ENCODE peak calls at places on chromosomes 7 and 10, in six cellular contexts. R is CD8-positive, alpha-beta T cell; E is mammary epithelial cell; K is hepatocyte; A is adrenal gland; Q is left lung. U is an unnamed sample. For H3K9me3, the result is how much of the 10 kb centered on the place peaks cover.

GRCh38 chr10:108561649-108562048 is 1361.7 kb downstream of the XPNPEP1 start:
- DNase-seq in R (no peak), E (no peak), K (no peak), A (no peak), Q (no peak), U (no peak)

GRCh38 chr10:76583711-76584161 is 1053.9 kb downstream of the KCNMA1 start:
- DNase-seq in R (no peak), E (peak), K (peak), A (no peak), Q (no peak), U (peak)

GRCh38 chr7:24905996-24906770 is 73.8 kb downstream of the OSBPL3 start:
- DNase-seq in R (no peak), E (peak), K (no peak), A (no peak), Q (no peak), U (no peak)

GRCh38 chr7:21887353-21887752 is 58.3 kb downstream of the CDCA7L start:
- DNase-seq in R (no peak), E (no peak), K (no peak), A (no peak), Q (no peak), U (no peak)

GRCh38 chr7:5625938-5626337 is 155.5 kb downstream of the RNF216 start:
- DNase-seq in R (no peak), E (peak), K (peak), A (no peak), Q (no peak), U (no peak)

GRCh38 chr10:127999801-128000200 is 92.9 kb downstream of the PTPRE start:
- DNase-seq in R (no peak), E (no peak), K (no peak), A (peak), Q (no peak), U (no peak)

GRCh38 chr7:135712182-135712782 is 15.7 kb downstream of the SLC13A4 start:
- DNase-seq in R (no peak), E (no peak), K (no peak), A (no peak), Q (no peak), U (no peak)

GRCh38 chr10:125264752-125265578 is 104.6 kb upstream of the CTBP2 start:
- DNase-seq in R (no peak), E (peak), K (no peak), A (no peak), Q (no peak), U (no peak)

GRCh38 chr10:99930731-99931550 is 78.8 kb downstream of the DNMBP start:
- DNase-seq in R (no peak), E (peak), K (peak), A (no peak), Q (no peak), U (peak)

GRCh38 chr7:133354546-133355324 is 101.9 kb downstream of the EXOC4 start:
- DNase-seq in R (no peak), E (peak), K (no peak), A (no peak), Q (no peak), U (no peak)

GRCh38 chr10:113552014-113552413 is 839 bp upstream of the HABP2 start:
- DNase-seq in R (no peak), E (peak), K (no peak), A (no peak), Q (no peak), U (peak)

GRCh38 chr10:66586073-66586472 is 339.8 kb upstream of the LRRTM3 start:
- DNase-seq in R (no peak), E (peak), K (peak), A (no peak), Q (no peak), U (peak)

GRCh38 chr10:63465293-63466167 is at the start of gene JMJD1C:
- DNase-seq in R (peak), E (peak), K (peak), A (peak), Q (peak), U (peak)

GRCh38 chr10:108904163-108904878 is 1019.0 kb downstream of the XPNPEP1 start:
- DNase-seq in R (no peak), E (no peak), K (no peak), A (no peak), Q (no peak), U (no peak)

GRCh38 chr7:42097756-42098155 is 139.3 kb downstream of the GLI3 start:
- DNase-seq in R (no peak), E (peak), K (peak), A (no peak), Q (no peak), U (no peak)

GRCh38 chr10:124602121-124602561 is 140.5 kb downstream of the LHPP start:
- DNase-seq in R (no peak), E (no peak), K (no peak), A (no peak), Q (peak), U (no peak)

GRCh38 chr10:43861966-43862751 is 213.5 kb upstream of the ZNF32 start:
- DNase-seq in R (no peak), E (no peak), K (no peak), A (peak), Q (no peak), U (no peak)

GRCh38 chr7:151051108-151051507 is 2.8 kb downstream of the ASIC3 start:
- DNase-seq in R (peak), E (peak), K (peak), A (peak), Q (peak), U (peak)

GRCh38 chr7:15801565-15801964 is 115.1 kb upstream of the MEOX2 start:
- DNase-seq in R (no peak), E (no peak), K (no peak), A (no peak), Q (no peak), U (peak)

GRCh38 chr10:16867990-16868389 is 50.8 kb upstream of the RSU1 start:
- DNase-seq in R (no peak), E (no peak), K (no peak), A (no peak), Q (no peak), U (no peak)

GRCh38 chr7:118615686-118616085 is 391.2 kb downstream of the ANKRD7 start:
- DNase-seq in R (no peak), E (no peak), K (no peak), A (no peak), Q (no peak), U (no peak)

GRCh38 chr10:86648706-86649426 is 5.5 kb upstream of the OPN4 start:
- DNase-seq in R (no peak), E (peak), K (peak), A (peak), Q (no peak), U (peak)

GRCh38 chr10:112963835-112964234 is 13.8 kb downstream of the TCF7L2 start:
- DNase-seq in R (no peak), E (no peak), K (peak), A (no peak), Q (no peak), U (no peak)

GRCh38 chr7:561631-562393 is 42.2 kb upstream of the PDGFA start:
- DNase-seq in R (no peak), E (no peak), K (no peak), A (peak), Q (peak), U (peak)

GRCh38 chr7:32479574-32480200 is 10.5 kb downstream of the LSM5 start:
- DNase-seq in R (no peak), E (peak), K (peak), A (no peak), Q (no peak), U (no peak)

GRCh38 chr10:34762603-34763299 is 52.3 kb downstream of the PARD3 start:
- DNase-seq in R (no peak), E (peak), K (no peak), A (no peak), Q (no peak), U (no peak)

GRCh38 chr7:120836556-120837125 is 21.3 kb downstream of the TSPAN12 start:
- DNase-seq in R (no peak), E (no peak), K (no peak), A (no peak), Q (no peak), U (no peak)

GRCh38 chr10:129035052-129035805 is 431.8 kb upstream of the MGMT start:
- DNase-seq in R (peak), E (no peak), K (no peak), A (no peak), Q (no peak), U (no peak)

GRCh38 chr10:129005080-129005479 is 462.0 kb upstream of the MGMT start:
- DNase-seq in R (no peak), E (no peak), K (no peak), A (no peak), Q (no peak), U (no peak)

DNA sequence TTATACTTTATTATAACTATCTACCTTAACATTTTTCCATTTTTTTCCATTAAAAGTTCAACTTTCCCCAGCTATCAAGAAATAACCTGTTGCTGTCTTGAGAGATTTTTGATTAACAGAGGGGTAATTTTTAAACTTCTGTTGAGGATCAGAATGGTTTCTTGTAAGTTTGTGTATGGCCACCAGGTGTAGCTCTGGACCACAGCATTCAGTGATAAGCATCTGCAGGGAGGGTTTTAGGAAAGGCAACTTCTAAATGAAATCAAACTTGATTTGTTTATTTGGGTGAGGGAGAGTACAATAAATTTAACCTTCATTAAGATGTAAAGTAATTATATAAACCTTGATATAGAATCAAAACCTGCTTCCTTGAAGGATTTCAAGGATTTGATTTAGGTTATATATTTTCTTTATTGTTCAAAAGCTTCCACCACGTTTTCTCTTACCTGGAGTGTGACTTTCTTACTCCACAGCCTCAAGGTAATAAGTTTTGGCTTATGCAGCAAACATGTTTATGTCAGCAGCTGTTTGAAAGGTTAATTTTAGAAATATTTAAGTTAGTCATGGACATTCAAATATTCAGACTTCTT is 153.3 kb downstream of the STK31 start:
- DNase-seq in R (no peak), E (peak), K (peak), A (no peak), Q (no peak), U (no peak)
- TF ChIP-seq CTCF in R (peak), E (peak), K (peak), A (no peak), Q (peak), U (peak)

GRCh38 chr7:57653262-57653830 is 203.4 kb downstream of the ZNF716 start:
- DNase-seq in R (no peak), E (no peak), K (no peak), A (no peak), Q (peak), U (no peak)
- H3K9me3 ChIP-seq in R (under half), E (under half), K (under half), A (under half), Q (under half), U (under half)

GRCh38 chr7:40003586-40003985 is 53.5 kb downstream of the CDK13 start:
- DNase-seq in R (no peak), E (no peak), K (no peak), A (no peak), Q (no peak), U (no peak)

GRCh38 chr7:40009301-40009700 is 59.2 kb downstream of the CDK13 start:
- DNase-seq in R (no peak), E (no peak), K (no peak), A (no peak), Q (no peak), U (no peak)

GRCh38 chr7:40008218-40008815 is 58.3 kb downstream of the CDK13 start:
- DNase-seq in R (no peak), E (peak), K (no peak), A (no peak), Q (no peak), U (no peak)
- H3K4me3 ChIP-seq in R (no peak), E (no peak), K (no peak), A (no peak), Q (no peak), U (no peak)

GRCh38 chr7:45938626-45939302 is 17.7 kb upstream of the IGFBP3 start:
- DNase-seq in R (no peak), E (no peak), K (no peak), A (no peak), Q (no peak), U (no peak)
- TF ChIP-seq CTCF in R (no peak), E (no peak), K (no peak), A (no peak), Q (no peak), U (peak)